ENCODE peak calls at places on chromosomes 12 and 14, in ten cellular contexts. M is myocyte; S is activated CD4-positive, alpha-beta T cell treated with anti-CD3 and anti-CD28 coated beads, Interleukin-2, amount 10 ng/mL, durations not matched to agents 7 days and 5 days; U is NCI-H2029; I is GM04503; N is NCI-H1436; F is T-helper 9 cell; T is ureter; C is stimulated activated CD4-positive, alpha-beta T cell treated with anti-CD3 and anti-CD28 coated beads, Interleukin-4, amount 100 ng/mL, for 4 hours; A is fibroblast of the conjunctiva. W is an unnamed sample.
A peak's percentile ranks its signal among the peaks of the same experiment; 100 is the strongest.

GRCh38 chr12:67578976-67579661 is 69.4 kb upstream of the DYRK2 start:
- DNase-seq in T (no peak), N (no peak), F (no peak), M (peak; percentile 31), I (no peak), S (peak; percentile 52), C (no peak), A (no peak), U (no peak), W (no peak)

GRCh38 chr14:38080696-38081095 is 127.0 kb upstream of the SSTR1 start:
- DNase-seq in S (no peak), A (no peak), U (no peak), T (no peak), I (no peak), C (no peak), F (no peak), M (no peak), N (no peak), W (no peak)

GRCh38 chr12:122928033-122928890 is 32.3 kb upstream of the VPS37B start:
- DNase-seq in C (no peak), S (no peak), N (no peak), I (no peak), F (no peak), A (no peak), M (peak; percentile 82), U (no peak), T (no peak), W (no peak)

GRCh38 chr14:94646481-94646880 is 34.3 kb downstream of the SERPINA3 start:
- DNase-seq in M (peak; percentile 9), F (no peak), C (no peak), S (no peak), I (no peak), U (no peak), A (peak; percentile 10), T (peak; percentile 22), N (no peak), W (no peak)

GRCh38 chr12:102806110-102806509 is 110.9 kb downstream of the PAH start:
- DNase-seq in T (no peak), I (no peak), S (no peak), C (no peak), A (no peak), N (no peak), F (no peak), M (no peak), U (no peak), W (no peak)

GRCh38 chr14:74619672-74620131 is 7.7 kb upstream of the LTBP2 start:
- DNase-seq in N (no peak), S (no peak), F (no peak), M (peak; percentile 98), U (no peak), C (no peak), A (peak; percentile 95), T (peak; percentile 62), I (peak; percentile 98), W (no peak)

GRCh38 chr12:106773286-106773685 is 1.2 kb upstream of the RIC8B start:
- DNase-seq in U (no peak), C (no peak), N (no peak), M (peak; percentile 19), I (no peak), F (no peak), A (no peak), S (no peak), T (no peak), W (no peak)

GRCh38 chr12:121883315-121883660 is 5.3 kb upstream of the PSMD9 start:
- DNase-seq in T (no peak), M (no peak), S (no peak), U (no peak), A (no peak), I (no peak), F (no peak), C (no peak), N (no peak), W (no peak)

GRCh38 chr14:64983439-64984310 is 3.0 kb upstream of the FNTB start:
- DNase-seq in U (no peak), I (no peak), A (peak; percentile 63), F (no peak), S (peak; percentile 50), T (no peak), C (no peak), M (peak; percentile 74), N (peak; percentile 33), W (peak; percentile 31)

GRCh38 chr14:54343276-54344121 is 53.3 kb upstream of the CDKN3 start:
- DNase-seq in S (no peak), N (peak; percentile 62), T (no peak), F (no peak), U (peak; percentile 95), I (no peak), A (no peak), C (no peak), M (peak; percentile 35), W (no peak)

GRCh38 chr12:3249081-3249800 is 172.1 kb downstream of the TSPAN9 start:
- DNase-seq in T (no peak), U (no peak), A (no peak), M (no peak), S (no peak), I (no peak), F (no peak), C (no peak), N (no peak), W (no peak)

GRCh38 chr14:85527006-85527405 is 2.9 kb upstream of the FLRT2 start:
- DNase-seq in C (no peak), M (peak; percentile 58), U (no peak), F (no peak), N (no peak), T (no peak), S (no peak), I (peak; percentile 38), A (no peak), W (no peak)

GRCh38 chr12:57214398-57214781 is 2.2 kb upstream of the NXPH4 start:
- DNase-seq in I (no peak), S (peak; percentile 76), A (peak; percentile 37), M (peak; percentile 61), F (peak; percentile 61), T (peak; percentile 67), N (peak; percentile 71), U (peak; percentile 62), C (peak; percentile 66), W (peak; percentile 78)

GRCh38 chr12:46659844-46660243 is 166.0 kb downstream of the SLC38A4 start:
- DNase-seq in A (no peak), T (no peak), N (no peak), C (no peak), F (no peak), M (no peak), I (no peak), U (peak; percentile 11), S (no peak), W (no peak)

GRCh38 chr12:90839340-90839739 is 115.6 kb downstream of the CCER1 start:
- DNase-seq in A (no peak), M (no peak), T (no peak), N (no peak), S (no peak), I (no peak), F (no peak), U (no peak), C (no peak), W (no peak)

GRCh38 chr12:107027304-107028053 is 40.5 kb upstream of the MTERF2 start:
- DNase-seq in T (no peak), I (peak; percentile 90), M (peak; percentile 78), N (peak; percentile 67), C (no peak), F (no peak), A (peak; percentile 95), S (no peak), U (peak; percentile 95), W (no peak)